ENCODE peak calls at places on chromosomes 7 and 10, in six cellular contexts. One of them, this sample, is unnamed.

GRCh38 chr10:31299119-31299518 is 19.9 kb upstream of the ZEB1 start:
- DNase-seq in epithelial cell of esophagus: peak
- DNase-seq in right lobe of liver: no peak
- DNase-seq in endothelial cell: no peak
- DNase-seq in IMR-90: peak
- DNase-seq in sigmoid colon: no peak
- DNase-seq in this sample: no peak

GRCh38 chr7:43636093-43636492 is 53.2 kb downstream of the STK17A start:
- DNase-seq in epithelial cell of esophagus: peak
- DNase-seq in right lobe of liver: no peak
- DNase-seq in endothelial cell: no peak
- DNase-seq in IMR-90: peak
- DNase-seq in sigmoid colon: no peak
- DNase-seq in this sample: no peak

GRCh38 chr7:100966542-100967291 is 2.6 kb upstream of the MUC12 start:
- DNase-seq in epithelial cell of esophagus: no peak
- DNase-seq in right lobe of liver: peak
- DNase-seq in endothelial cell: no peak
- DNase-seq in IMR-90: no peak
- DNase-seq in sigmoid colon: no peak
- DNase-seq in this sample: no peak

GRCh38 chr7:101941481-101942383 is 124.3 kb downstream of the CUX1 start:
- DNase-seq in epithelial cell of esophagus: peak
- DNase-seq in right lobe of liver: no peak
- DNase-seq in endothelial cell: no peak
- DNase-seq in IMR-90: peak
- DNase-seq in sigmoid colon: peak
- DNase-seq in this sample: no peak

GRCh38 chr7:135758531-135758932 is 9.9 kb upstream of the FAM180A start:
- DNase-seq in epithelial cell of esophagus: peak
- DNase-seq in right lobe of liver: no peak
- DNase-seq in endothelial cell: no peak
- DNase-seq in IMR-90: peak
- DNase-seq in sigmoid colon: no peak
- DNase-seq in this sample: no peak

GRCh38 chr7:33904680-33905388 is 505 bp upstream of the BMPER start:
- DNase-seq in epithelial cell of esophagus: peak
- DNase-seq in right lobe of liver: peak
- DNase-seq in endothelial cell: peak
- DNase-seq in IMR-90: peak
- DNase-seq in sigmoid colon: peak
- DNase-seq in this sample: no peak

GRCh38 chr10:46218921-46219320 is 67.9 kb upstream of the ANTXRL start:
- DNase-seq in epithelial cell of esophagus: no peak
- DNase-seq in right lobe of liver: no peak
- DNase-seq in endothelial cell: no peak
- DNase-seq in IMR-90: no peak
- DNase-seq in sigmoid colon: no peak
- DNase-seq in this sample: no peak

GRCh38 chr10:5888843-5889623 is 660 bp downstream of the ANKRD16 start:
- DNase-seq in epithelial cell of esophagus: peak
- DNase-seq in right lobe of liver: no peak
- DNase-seq in endothelial cell: peak
- DNase-seq in IMR-90: no peak
- DNase-seq in sigmoid colon: peak
- DNase-seq in this sample: no peak

GRCh38 chr10:3467052-3467906 is 294.7 kb upstream of the PITRM1 start:
- DNase-seq in epithelial cell of esophagus: peak
- DNase-seq in right lobe of liver: peak
- DNase-seq in endothelial cell: no peak
- DNase-seq in IMR-90: peak
- DNase-seq in sigmoid colon: peak
- DNase-seq in this sample: no peak

GRCh38 chr10:34290412-34291082 is 524.5 kb downstream of the PARD3 start:
- DNase-seq in epithelial cell of esophagus: peak
- DNase-seq in right lobe of liver: no peak
- DNase-seq in endothelial cell: no peak
- DNase-seq in IMR-90: peak
- DNase-seq in sigmoid colon: peak
- DNase-seq in this sample: no peak

GRCh38 chr10:113385021-113385975 is 167.6 kb upstream of the HABP2 start:
- DNase-seq in epithelial cell of esophagus: peak
- DNase-seq in right lobe of liver: peak
- DNase-seq in endothelial cell: peak
- DNase-seq in IMR-90: peak
- DNase-seq in sigmoid colon: peak
- DNase-seq in this sample: no peak

GRCh38 chr10:71963756-71964668 is at the start of gene CHST3:
- DNase-seq in epithelial cell of esophagus: peak
- DNase-seq in right lobe of liver: peak
- DNase-seq in endothelial cell: peak
- DNase-seq in IMR-90: peak
- DNase-seq in sigmoid colon: peak
- DNase-seq in this sample: no peak

GRCh38 chr10:4246881-4247358 is 461.9 kb upstream of the KLF6 start:
- DNase-seq in epithelial cell of esophagus: peak
- DNase-seq in right lobe of liver: no peak
- DNase-seq in endothelial cell: no peak
- DNase-seq in IMR-90: peak
- DNase-seq in sigmoid colon: no peak
- DNase-seq in this sample: no peak

GRCh38 chr10:102395677-102396197 is at the start of gene NFKB2:
- DNase-seq in epithelial cell of esophagus: no peak
- DNase-seq in right lobe of liver: no peak
- DNase-seq in endothelial cell: no peak
- DNase-seq in IMR-90: no peak
- DNase-seq in sigmoid colon: no peak
- DNase-seq in this sample: no peak

GRCh38 chr7:91239171-91239604 is 25.0 kb upstream of the FZD1 start:
- DNase-seq in epithelial cell of esophagus: no peak
- DNase-seq in right lobe of liver: no peak
- DNase-seq in endothelial cell: peak
- DNase-seq in IMR-90: peak
- DNase-seq in sigmoid colon: no peak
- DNase-seq in this sample: no peak

GRCh38 chr7:22601812-22602568 is 102.0 kb upstream of the STEAP1B start:
- DNase-seq in epithelial cell of esophagus: peak
- DNase-seq in right lobe of liver: no peak
- DNase-seq in endothelial cell: no peak
- DNase-seq in IMR-90: peak
- DNase-seq in sigmoid colon: no peak
- DNase-seq in this sample: no peak

GRCh38 chr7:329691-330281 is 39.8 kb downstream of the FOXL3 start:
- DNase-seq in epithelial cell of esophagus: no peak
- DNase-seq in right lobe of liver: no peak
- DNase-seq in endothelial cell: no peak
- DNase-seq in IMR-90: no peak
- DNase-seq in sigmoid colon: no peak
- DNase-seq in this sample: no peak

GRCh38 chr7:22387583-22387982 is 30.6 kb upstream of the RAPGEF5 start:
- DNase-seq in epithelial cell of esophagus: peak
- DNase-seq in right lobe of liver: no peak
- DNase-seq in endothelial cell: no peak
- DNase-seq in IMR-90: peak
- DNase-seq in sigmoid colon: no peak
- DNase-seq in this sample: no peak

GRCh38 chr7:152145853-152146466 is 120.5 kb downstream of the GALNT11 start:
- DNase-seq in epithelial cell of esophagus: peak
- DNase-seq in right lobe of liver: no peak
- DNase-seq in endothelial cell: peak
- DNase-seq in IMR-90: peak
- DNase-seq in sigmoid colon: no peak
- DNase-seq in this sample: no peak

GRCh38 chr10:70651661-70652060 is 20.6 kb upstream of the ADAMTS14 start:
- DNase-seq in epithelial cell of esophagus: peak
- DNase-seq in right lobe of liver: peak
- DNase-seq in endothelial cell: no peak
- DNase-seq in IMR-90: no peak
- DNase-seq in sigmoid colon: no peak
- DNase-seq in this sample: no peak

GRCh38 chr10:29136401-29136800 is 152.5 kb upstream of the LYZL1 start:
- DNase-seq in epithelial cell of esophagus: no peak
- DNase-seq in right lobe of liver: no peak
- DNase-seq in endothelial cell: no peak
- DNase-seq in IMR-90: peak
- DNase-seq in sigmoid colon: no peak
- DNase-seq in this sample: no peak

GRCh38 chr7:4085937-4086691 is 596.0 kb upstream of the FOXK1 start:
- DNase-seq in epithelial cell of esophagus: no peak
- DNase-seq in right lobe of liver: no peak
- DNase-seq in endothelial cell: no peak
- DNase-seq in IMR-90: no peak
- DNase-seq in sigmoid colon: no peak
- DNase-seq in this sample: no peak

GRCh38 chr7:5423272-5423843 is at the start of gene TNRC18:
- DNase-seq in epithelial cell of esophagus: no peak
- DNase-seq in right lobe of liver: peak
- DNase-seq in endothelial cell: peak
- DNase-seq in IMR-90: no peak
- DNase-seq in sigmoid colon: peak
- DNase-seq in this sample: no peak

GRCh38 chr10:130750441-130750840 is 561.1 kb downstream of the TCERG1L start:
- DNase-seq in epithelial cell of esophagus: no peak
- DNase-seq in right lobe of liver: no peak
- DNase-seq in endothelial cell: no peak
- DNase-seq in IMR-90: no peak
- DNase-seq in sigmoid colon: peak
- DNase-seq in this sample: no peak

GRCh38 chr10:131824371-131825149 is 76.2 kb upstream of the PPP2R2D start:
- DNase-seq in epithelial cell of esophagus: no peak
- DNase-seq in right lobe of liver: peak
- DNase-seq in endothelial cell: no peak
- DNase-seq in IMR-90: no peak
- DNase-seq in sigmoid colon: peak
- DNase-seq in this sample: no peak

DNA sequence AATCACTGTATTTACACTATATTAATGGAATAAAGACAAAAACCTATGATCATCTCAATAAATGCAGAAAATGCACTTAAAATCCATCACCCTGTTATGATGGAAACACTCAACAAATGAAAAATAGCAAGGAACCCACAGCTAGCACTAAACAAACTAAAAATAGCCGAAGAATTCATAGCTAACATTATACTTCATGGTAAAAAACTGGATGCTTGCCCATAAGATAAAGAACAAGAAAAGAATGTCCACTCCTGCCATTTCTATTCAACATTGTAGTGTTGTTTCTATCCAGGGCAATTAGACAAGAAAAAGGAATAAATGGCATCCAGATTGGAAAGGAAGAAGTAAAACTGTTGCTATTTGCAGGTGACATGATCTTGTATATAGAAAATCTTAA is 142.1 kb downstream of the STK31 start:
- DNase-seq in epithelial cell of esophagus: no peak
- DNase-seq in right lobe of liver: no peak
- DNase-seq in endothelial cell: no peak
- DNase-seq in IMR-90: no peak
- DNase-seq in sigmoid colon: no peak
- DNase-seq in this sample: no peak
- TF ChIP-seq CTCF in epithelial cell of esophagus: no peak
- TF ChIP-seq CTCF in right lobe of liver: no peak
- TF ChIP-seq CTCF in endothelial cell: no peak
- TF ChIP-seq CTCF in IMR-90: no peak
- TF ChIP-seq CTCF in sigmoid colon: no peak
- TF ChIP-seq CTCF in this sample: no peak

DNA sequence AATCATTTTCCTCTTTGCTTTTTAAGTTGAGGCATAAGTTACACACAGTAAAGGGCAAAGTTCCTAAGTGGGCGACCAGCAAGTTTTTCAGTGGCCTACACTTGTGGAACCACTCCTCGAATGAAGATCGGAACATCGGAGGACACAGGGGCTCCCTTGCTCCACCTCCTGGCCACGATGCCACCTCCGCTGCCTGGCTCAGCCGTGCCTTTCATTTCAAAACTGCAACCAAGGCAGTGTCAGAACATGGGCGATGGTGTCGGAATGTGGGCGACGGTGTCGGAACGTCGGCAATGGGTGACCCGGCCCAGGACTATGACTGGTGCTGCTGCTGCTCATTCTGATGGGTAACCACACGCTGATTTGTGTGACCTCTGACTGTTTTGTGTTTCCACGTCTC is 9.6 kb upstream of the VIPR2 start:
- DNase-seq in epithelial cell of esophagus: no peak
- DNase-seq in right lobe of liver: no peak
- DNase-seq in endothelial cell: no peak
- DNase-seq in IMR-90: no peak
- DNase-seq in sigmoid colon: no peak
- DNase-seq in this sample: no peak
- TF ChIP-seq CTCF in epithelial cell of esophagus: no peak
- TF ChIP-seq CTCF in right lobe of liver: no peak
- TF ChIP-seq CTCF in endothelial cell: no peak
- TF ChIP-seq CTCF in IMR-90: no peak
- TF ChIP-seq CTCF in sigmoid colon: no peak
- TF ChIP-seq CTCF in this sample: no peak

GRCh38 chr7:121563177-121563576 is 167.1 kb upstream of the FAM3C start:
- DNase-seq in epithelial cell of esophagus: peak
- DNase-seq in right lobe of liver: no peak
- DNase-seq in endothelial cell: peak
- DNase-seq in IMR-90: no peak
- DNase-seq in sigmoid colon: no peak
- DNase-seq in this sample: no peak
- TF ChIP-seq CTCF in epithelial cell of esophagus: peak
- TF ChIP-seq CTCF in right lobe of liver: no peak
- TF ChIP-seq CTCF in endothelial cell: peak
- TF ChIP-seq CTCF in IMR-90: peak
- TF ChIP-seq CTCF in sigmoid colon: no peak
- TF ChIP-seq CTCF in this sample: no peak

GRCh38 chr7:127447326-127447945 is 54.9 kb upstream of the ZNF800 start:
- DNase-seq in epithelial cell of esophagus: peak
- DNase-seq in right lobe of liver: no peak
- DNase-seq in endothelial cell: peak
- DNase-seq in IMR-90: peak
- DNase-seq in sigmoid colon: no peak
- DNase-seq in this sample: no peak
- TF ChIP-seq CTCF in epithelial cell of esophagus: peak
- TF ChIP-seq CTCF in right lobe of liver: peak
- TF ChIP-seq CTCF in endothelial cell: no peak
- TF ChIP-seq CTCF in IMR-90: peak
- TF ChIP-seq CTCF in sigmoid colon: no peak
- TF ChIP-seq CTCF in this sample: peak

GRCh38 chr7:68425377-68425776 is 1172.9 kb upstream of the AUTS2 start:
- DNase-seq in epithelial cell of esophagus: no peak
- DNase-seq in right lobe of liver: no peak
- DNase-seq in endothelial cell: no peak
- DNase-seq in IMR-90: no peak
- DNase-seq in sigmoid colon: no peak
- DNase-seq in this sample: no peak
- TF ChIP-seq CTCF in epithelial cell of esophagus: no peak
- TF ChIP-seq CTCF in right lobe of liver: no peak
- TF ChIP-seq CTCF in endothelial cell: no peak
- TF ChIP-seq CTCF in IMR-90: no peak
- TF ChIP-seq CTCF in sigmoid colon: no peak
- TF ChIP-seq CTCF in this sample: peak

GRCh38 chr7:128707752-128708151 is 31.4 kb upstream of the CALU start:
- DNase-seq in epithelial cell of esophagus: no peak
- DNase-seq in right lobe of liver: no peak
- DNase-seq in endothelial cell: no peak
- DNase-seq in IMR-90: no peak
- DNase-seq in sigmoid colon: no peak
- DNase-seq in this sample: no peak
- TF ChIP-seq CTCF in epithelial cell of esophagus: no peak
- TF ChIP-seq CTCF in right lobe of liver: no peak
- TF ChIP-seq CTCF in endothelial cell: no peak
- TF ChIP-seq CTCF in IMR-90: no peak
- TF ChIP-seq CTCF in sigmoid colon: no peak
- TF ChIP-seq CTCF in this sample: no peak

This sample was measured in D721Med.